ENCODE peak calls at places on chromosomes 1 and 21, in nine cellular contexts. K, I, Q, D, A, B, P, Y and H are unnamed samples.

GRCh38 chr1:205832326-205832751 is 17.6 kb downstream of the PM20D1 start:
- DNase-seq in I (no peak), D (no peak), Q (no peak), Y (no peak), K (no peak), A (peak), B (no peak), P (no peak), H (no peak)

GRCh38 chr1:233540788-233541187 is 73.1 kb upstream of the KCNK1 start:
- DNase-seq in D (no peak), Q (no peak), K (no peak), A (no peak), B (no peak), P (no peak), Y (no peak), I (no peak), H (no peak)

GRCh38 chr1:94971491-94971924 is 44.6 kb upstream of the CNN3 start:
- DNase-seq in B (no peak), P (no peak), Q (peak), K (no peak), A (peak), I (peak), D (no peak), Y (no peak), H (no peak)

GRCh38 chr1:190029441-190029840 is 448.2 kb downstream of the BRINP3 start:
- DNase-seq in Y (no peak), D (no peak), I (no peak), A (no peak), P (no peak), K (no peak), Q (no peak), B (no peak), H (no peak)

GRCh38 chr1:218390625-218391024 is 45.5 kb downstream of the TGFB2 start:
- DNase-seq in K (no peak), P (no peak), Q (no peak), I (peak), Y (no peak), B (no peak), D (no peak), A (peak), H (no peak)

GRCh38 chr1:151992345-151993083 is 1.1 kb downstream of the S100A10 start:
- DNase-seq in Q (peak), Y (peak), P (no peak), K (no peak), D (no peak), A (peak), B (peak), I (peak), H (no peak)

GRCh38 chr1:102858695-102859094 is 249.6 kb downstream of the COL11A1 start:
- DNase-seq in A (no peak), B (no peak), P (no peak), D (no peak), Y (no peak), Q (peak), I (no peak), K (no peak), H (no peak)

GRCh38 chr1:34639701-34640100 is 115.1 kb upstream of the GJB5 start:
- DNase-seq in I (no peak), P (no peak), Q (no peak), K (no peak), B (no peak), A (no peak), D (no peak), Y (no peak), H (no peak)

GRCh38 chr1:35691080-35691479 is 27.6 kb downstream of the C1orf216 start:
- DNase-seq in A (no peak), K (no peak), Y (no peak), I (no peak), Q (no peak), D (no peak), P (no peak), B (no peak), H (no peak)

GRCh38 chr21:39150316-39150715 is 32.9 kb downstream of the PSMG1 start:
- DNase-seq in D (no peak), I (no peak), K (no peak), Q (no peak), A (no peak), Y (no peak), B (no peak), P (no peak), H (no peak)

GRCh38 chr1:150080784-150081183 is 13.2 kb downstream of the VPS45 start:
- DNase-seq in P (no peak), B (no peak), Y (no peak), K (no peak), D (no peak), A (no peak), Q (no peak), I (no peak), H (no peak)

GRCh38 chr1:54543729-54544496 is 4.1 kb upstream of the ACOT11 start:
- DNase-seq in I (peak), K (no peak), A (peak), P (no peak), B (no peak), Y (no peak), Q (peak), D (no peak), H (no peak)

GRCh38 chr1:194935864-194936263 is 1672.4 kb downstream of the KCNT2 start:
- DNase-seq in Y (no peak), Q (no peak), D (no peak), B (no peak), I (no peak), P (no peak), K (no peak), A (no peak), H (no peak)